ENCODE peak calls at places on chromosomes 13 and 19, in seven cellular contexts. N, H, M, X, T, I and S are unnamed samples.

GRCh38 chr19:38394488-38394887 is 6.0 kb downstream of the SPRED3 start:
- DNase-seq in N (no peak), H (no peak), M (no peak), X (no peak), T (no peak), I (no peak), S (no peak)

GRCh38 chr13:62137629-62138405 is 722.2 kb upstream of the PCDH20 start:
- DNase-seq in N (no peak), H (no peak), M (no peak), X (no peak), T (no peak), I (no peak), S (no peak)

GRCh38 chr13:80458546-80458945 is 117.6 kb upstream of the SPRY2 start:
- DNase-seq in N (no peak), H (no peak), M (no peak), X (no peak), T (no peak), I (no peak), S (no peak)

GRCh38 chr19:35995655-35995993 is 636 bp downstream of the SDHAF1 start:
- DNase-seq in N (no peak), H (peak), M (peak), X (peak), T (peak), I (no peak), S (no peak)

GRCh38 chr19:51921949-51922348 is 5.3 kb upstream of the ZNF613 start:
- DNase-seq in N (no peak), H (no peak), M (no peak), X (peak), T (no peak), I (no peak), S (no peak)

GRCh38 chr19:56637976-56638555 is 4.9 kb upstream of the SMIM17 start:
- DNase-seq in N (no peak), H (no peak), M (no peak), X (peak), T (peak), I (no peak), S (peak)

GRCh38 chr19:19654441-19654840 is 9.0 kb downstream of the ATP13A1 start:
- DNase-seq in N (no peak), H (no peak), M (no peak), X (no peak), T (no peak), I (no peak), S (no peak)

GRCh38 chr19:46559203-46559602 is 41.9 kb upstream of the CALM3 start:
- DNase-seq in N (no peak), H (no peak), M (no peak), X (no peak), T (no peak), I (no peak), S (no peak)

GRCh38 chr13:104491951-104492350 is 1425.7 kb upstream of the SLC10A2 start:
- DNase-seq in N (no peak), H (no peak), M (no peak), X (no peak), T (no peak), I (no peak), S (no peak)

GRCh38 chr13:99983401-99984133 is 2.0 kb downstream of the ZIC2 start:
- DNase-seq in N (peak), H (no peak), M (no peak), X (peak), T (no peak), I (no peak), S (no peak)

DNA sequence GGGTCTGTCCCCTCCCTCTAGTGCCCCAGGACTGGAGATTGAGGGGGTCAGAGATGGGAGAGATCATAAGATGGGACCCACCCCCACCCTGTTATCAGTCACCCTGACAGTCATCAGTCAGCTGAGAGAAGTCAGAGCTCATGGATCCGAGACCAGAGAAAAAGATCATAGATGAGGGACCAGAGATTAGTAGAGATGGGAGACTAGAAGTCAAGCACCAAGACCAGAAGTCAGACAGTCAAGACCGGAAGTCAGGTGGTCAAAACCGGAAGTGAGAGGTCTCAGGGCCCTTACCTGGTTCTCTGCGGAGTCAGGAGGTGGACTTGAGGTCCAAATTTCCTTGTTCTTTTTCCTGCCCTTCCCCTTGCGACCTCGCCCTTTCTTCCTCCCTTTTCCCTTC is 7.0 kb downstream of the COL5A3 start:
- DNase-seq in N (no peak), H (no peak), M (no peak), X (no peak), T (no peak), I (no peak), S (no peak)
- TF ChIP-seq POLR2A in N (no peak), H (no peak), M (no peak), X (no peak), T (no peak), I (no peak), S (no peak)

GRCh38 chr19:18597809-18598660 is 8.6 kb downstream of the CRLF1 start:
- DNase-seq in N (no peak), H (no peak), M (no peak), X (no peak), T (no peak), I (no peak), S (no peak)
- H3K4me3 ChIP-seq in N (no peak), H (no peak), M (no peak), X (no peak), T (no peak), I (no peak), S (no peak)

DNA sequence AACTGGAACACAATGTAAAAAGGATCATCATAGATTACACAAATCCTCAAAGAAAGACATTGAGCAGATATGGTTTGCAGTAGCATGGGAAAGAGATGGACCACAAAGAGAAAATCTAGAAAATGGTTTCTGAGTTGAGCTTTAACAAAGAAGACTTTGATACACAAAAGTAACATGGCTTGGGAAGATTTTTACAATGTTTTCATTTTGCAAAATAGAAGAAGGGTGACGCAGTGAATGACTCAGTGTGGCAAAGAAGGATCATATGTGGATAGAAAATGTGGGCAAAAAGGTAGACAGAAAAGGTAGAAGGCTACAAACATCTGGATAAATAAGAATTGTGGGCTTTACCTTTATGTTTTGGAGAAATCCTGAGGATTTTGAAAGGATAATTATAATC is 1220.5 kb downstream of the PCDH17 start:
- DNase-seq in N (no peak), H (no peak), M (no peak), X (no peak), T (no peak), I (no peak), S (no peak)
- TF ChIP-seq POLR2A in N (no peak), H (no peak), M (no peak), X (no peak), T (no peak), I (no peak), S (no peak)

GRCh38 chr19:14434543-14435319 is 1.6 kb downstream of the PKN1 start:
- DNase-seq in N (no peak), H (no peak), M (peak), X (peak), T (peak), I (no peak), S (peak)

GRCh38 chr19:14433454-14434156 is 499 bp downstream of the PKN1 start:
- DNase-seq in N (no peak), H (peak), M (no peak), X (no peak), T (no peak), I (no peak), S (no peak)

GRCh38 chr19:14435320-14436050 is 2.4 kb downstream of the PKN1 start:
- DNase-seq in N (no peak), H (no peak), M (no peak), X (no peak), T (no peak), I (no peak), S (no peak)

GRCh38 chr19:14432817-14433453 is at the start of gene PKN1:
- DNase-seq in N (no peak), H (peak), M (peak), X (peak), T (no peak), I (no peak), S (no peak)

DNA sequence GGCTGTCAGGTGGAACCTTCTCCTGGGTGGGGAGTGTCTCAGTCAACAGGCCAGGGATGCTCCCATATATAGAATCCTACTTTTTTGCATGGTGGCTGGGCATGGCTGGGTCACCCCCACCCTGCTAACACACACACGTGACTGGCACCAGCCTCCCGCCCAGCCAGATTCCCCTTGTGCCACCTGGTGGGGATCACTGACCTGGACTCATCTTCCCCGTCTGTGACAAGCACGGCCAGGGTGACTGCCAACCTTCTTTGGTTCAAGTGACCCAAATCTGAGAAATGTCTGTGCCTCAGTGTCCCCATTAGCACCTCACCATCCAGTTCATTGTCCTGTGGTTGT is 1.0 kb downstream of the PKN1 start:
- DNase-seq in N (no peak), H (peak), M (no peak), X (no peak), T (no peak), I (no peak), S (no peak)
- H3K4me3 ChIP-seq in N (peak), H (peak), M (peak), X (peak), T (peak), I (peak), S (peak)

GRCh38 chr19:58182989-58183821 is at the start of gene ZNF274:
- DNase-seq in N (peak), H (peak), M (peak), X (peak), T (peak), I (peak), S (peak)
- TF ChIP-seq POLR2A in N (peak), H (peak), M (peak), X (peak), T (peak), I (peak), S (peak)

DNA sequence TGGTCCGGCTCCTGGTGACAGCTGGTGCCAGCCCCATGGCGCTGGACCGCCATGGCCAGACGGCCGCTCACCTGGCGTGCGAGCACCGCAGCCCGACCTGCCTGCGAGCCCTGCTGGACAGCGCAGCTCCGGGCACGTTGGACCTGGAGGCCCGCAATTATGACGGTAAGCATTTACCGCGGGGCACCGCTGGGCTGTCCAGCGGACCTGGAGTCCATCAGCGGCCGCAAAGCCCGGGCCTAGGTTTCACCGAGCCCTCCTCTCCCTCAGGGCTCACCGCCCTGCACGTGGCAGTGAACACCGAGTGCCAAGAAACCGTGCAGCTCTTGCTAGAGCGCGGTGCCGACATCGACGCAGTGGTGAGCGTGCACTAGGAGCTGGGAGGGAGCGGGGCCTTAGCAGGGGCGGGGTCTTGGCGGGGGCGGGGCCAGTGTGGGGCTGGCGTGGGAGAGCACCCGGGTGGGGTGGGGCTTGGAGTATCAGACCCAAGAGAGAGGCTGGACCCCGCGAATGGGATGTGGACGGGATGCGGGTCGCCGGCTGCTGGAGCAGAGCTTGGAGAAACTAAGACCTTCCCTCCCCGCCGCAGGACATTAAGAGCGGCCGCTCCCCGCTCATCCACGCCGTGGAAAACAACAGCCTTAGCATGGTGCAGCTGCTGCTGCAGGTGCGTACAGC is 8.7 kb downstream of the BCL3 start:
- DNase-seq in N (no peak), H (no peak), M (no peak), X (no peak), T (peak), I (no peak), S (no peak)
- H3K4me3 ChIP-seq in N (peak), H (peak), M (no peak), X (no peak), T (peak), I (peak), S (peak)

GRCh38 chr19:5022066-5022860 is 53.4 kb downstream of the KDM4B start:
- DNase-seq in N (no peak), H (no peak), M (no peak), X (no peak), T (no peak), I (no peak), S (no peak)

GRCh38 chr19:5024282-5024681 is 55.4 kb downstream of the KDM4B start:
- DNase-seq in N (no peak), H (no peak), M (no peak), X (peak), T (no peak), I (no peak), S (no peak)

GRCh38 chr19:5025027-5025426 is 56.1 kb downstream of the KDM4B start:
- DNase-seq in N (no peak), H (no peak), M (no peak), X (no peak), T (no peak), I (no peak), S (no peak)

GRCh38 chr19:5020368-5020767 is 51.5 kb downstream of the KDM4B start:
- DNase-seq in N (no peak), H (no peak), M (no peak), X (no peak), T (no peak), I (no peak), S (no peak)

DNA sequence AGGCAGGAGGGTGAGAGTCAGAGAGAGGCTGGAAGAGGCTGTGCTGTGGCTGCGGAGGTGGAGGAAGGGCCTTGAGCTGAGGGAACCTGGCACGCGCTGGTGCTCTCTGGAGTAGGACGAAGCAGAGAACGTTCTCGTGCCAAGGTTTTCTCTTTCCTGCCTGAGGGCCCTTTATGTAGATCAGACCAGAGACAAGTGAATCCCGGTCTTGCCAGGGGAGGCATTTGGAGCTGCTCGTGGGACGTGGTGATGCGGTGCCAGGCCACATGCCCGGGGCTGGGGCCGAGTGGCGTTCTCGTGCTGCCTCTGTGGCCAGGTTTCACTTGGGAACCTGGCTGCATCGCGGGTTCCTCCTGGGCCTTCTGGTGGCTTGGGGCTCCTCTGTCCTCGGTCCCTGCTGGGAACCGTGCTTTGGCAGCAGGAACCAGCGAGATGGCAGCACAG is 54.2 kb downstream of the KDM4B start:
- DNase-seq in N (no peak), H (no peak), M (no peak), X (no peak), T (no peak), I (no peak), S (peak)
- TF ChIP-seq POLR2A in N (no peak), H (no peak), M (no peak), X (no peak), T (no peak), I (no peak), S (no peak)

DNA sequence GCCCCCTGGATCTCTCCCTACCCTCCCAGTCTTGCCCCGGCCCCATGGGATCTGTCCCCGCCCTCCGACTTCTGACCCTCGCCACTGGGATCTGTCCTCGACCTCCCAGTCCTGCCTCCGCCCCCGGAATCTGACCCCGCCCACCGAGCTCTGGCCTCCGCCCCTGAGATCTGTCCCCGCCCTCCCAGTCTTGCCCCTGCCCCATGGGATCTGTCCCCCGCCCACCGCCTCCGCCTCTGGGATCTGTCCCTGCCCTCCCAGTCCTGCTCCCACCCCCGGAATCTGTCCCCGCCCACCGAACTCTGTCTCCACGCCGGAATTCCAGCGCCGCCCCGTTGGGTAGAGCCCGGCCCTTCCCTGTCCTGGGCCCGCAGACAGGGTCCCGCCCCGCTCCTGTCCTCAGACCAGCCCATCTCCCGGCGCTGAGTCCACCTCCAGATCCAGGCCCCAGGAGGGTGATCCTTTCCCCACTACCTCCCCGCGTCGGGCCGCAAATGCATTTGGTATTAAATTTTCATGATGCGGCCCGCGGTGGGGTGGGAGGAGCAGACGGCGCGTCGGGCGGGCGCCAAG is 1.6 kb upstream of the SLC17A7 start:
- DNase-seq in N (peak), H (peak), M (peak), X (peak), T (peak), I (peak), S (peak)
- H3K4me3 ChIP-seq in N (peak), H (peak), M (peak), X (peak), T (peak), I (peak), S (peak)

DNA sequence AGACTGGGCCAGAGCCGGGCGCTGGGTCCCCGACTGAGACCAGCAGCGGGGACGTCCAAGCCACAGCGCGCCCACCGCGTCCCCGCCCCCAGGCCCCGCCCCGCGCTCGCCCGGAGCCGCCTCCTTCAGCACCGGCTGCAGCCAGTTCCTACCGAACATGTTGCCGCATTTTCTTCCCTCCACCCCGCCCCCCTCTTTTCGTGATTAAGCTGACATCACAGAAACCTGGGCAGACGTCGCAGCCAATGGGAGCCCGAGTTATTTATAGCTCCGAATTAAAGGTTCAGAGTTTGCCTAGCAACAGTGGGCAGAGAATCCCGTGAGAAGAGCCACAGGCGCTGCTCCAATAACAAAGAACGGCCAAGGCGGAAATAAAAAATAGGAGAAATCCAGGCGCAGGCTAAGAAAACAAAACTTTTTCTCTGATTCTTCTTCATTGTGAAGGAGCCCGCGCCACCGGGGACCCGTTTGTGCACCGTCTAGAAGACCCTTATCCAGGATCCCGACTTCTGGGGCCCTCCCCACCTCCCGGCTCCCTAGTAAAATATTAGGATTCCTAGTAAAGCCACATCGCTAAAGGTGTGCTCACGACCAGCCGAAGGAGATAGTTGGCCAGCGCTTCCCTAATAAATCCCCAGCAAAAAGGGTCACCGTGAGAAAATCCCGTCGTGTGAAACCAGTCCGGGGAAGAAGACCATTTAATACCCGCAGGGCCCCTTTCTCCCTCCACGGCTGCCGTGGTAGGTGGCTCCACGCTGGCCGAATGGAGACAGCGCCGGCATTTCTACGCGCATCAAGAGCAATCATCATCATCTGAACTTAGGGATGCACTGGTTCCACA is 61.7 kb downstream of the SERP2 start:
- DNase-seq in N (peak), H (peak), M (peak), X (peak), T (peak), I (peak), S (peak)
- TF ChIP-seq POLR2A in N (peak), H (peak), M (peak), X (peak), T (peak), I (peak), S (peak)

GRCh38 chr19:11268783-11269267 is 6.5 kb upstream of the DOCK6 start:
- DNase-seq in N (no peak), H (no peak), M (peak), X (peak), T (peak), I (no peak), S (peak)

GRCh38 chr19:11267316-11268085 is 5.2 kb upstream of the DOCK6 start:
- DNase-seq in N (no peak), H (no peak), M (no peak), X (no peak), T (no peak), I (no peak), S (no peak)

GRCh38 chr19:11265785-11266236 is 3.5 kb upstream of the DOCK6 start:
- DNase-seq in N (no peak), H (no peak), M (peak), X (no peak), T (no peak), I (no peak), S (no peak)

GRCh38 chr19:11273288-11273687 is 11.0 kb upstream of the DOCK6 start:
- DNase-seq in N (no peak), H (no peak), M (no peak), X (no peak), T (no peak), I (no peak), S (no peak)

GRCh38 chr19:11269408-11269807 is 7.1 kb upstream of the DOCK6 start:
- DNase-seq in N (no peak), H (no peak), M (no peak), X (peak), T (peak), I (no peak), S (no peak)
- H3K4me3 ChIP-seq in N (no peak), H (no peak), M (no peak), X (no peak), T (no peak), I (no peak), S (no peak)